ENCODE peak calls at places on chromosomes 6 and 20, in six cellular contexts. I is GM23248; C is stimulated activated CD4-positive, alpha-beta T cell treated with anti-CD3 and anti-CD28 coated beads, Interleukin-2, amount 100 ng/mL, for 48 hours; T is astrocyte of the spinal cord; B is activated naive CD4-positive, alpha-beta T cell treated with anti-CD3 and anti-CD28 coated beads for 36 hours; N is left cardiac atrium. A is an unnamed sample.
A peak's percentile ranks its signal among the peaks of the same experiment; 100 is the strongest.

GRCh38 chr20:5719861-5720401 is 30.3 kb upstream of the SHLD1 start:
- DNase-seq in I (peak; percentile 49), C (no peak), T (peak; percentile 30), B (no peak), N (no peak), A (no peak)

GRCh38 chr6:32177182-32177787 is 920 bp upstream of the RNF5 start:
- DNase-seq in I (no peak), C (no peak), T (no peak), B (peak; percentile 52), N (no peak), A (no peak)

GRCh38 chr6:86477510-86478166 is 459.7 kb upstream of the HTR1E start:
- DNase-seq in I (no peak), C (no peak), T (no peak), B (no peak), N (no peak), A (no peak)

GRCh38 chr6:29627762-29628418 is 5.1 kb downstream of the GABBR1 start:
- DNase-seq in I (peak; percentile 84), C (peak; percentile 23), T (peak; percentile 91), B (peak; percentile 49), N (peak; percentile 88), A (peak; percentile 85)

GRCh38 chr20:845226-845868 is 11.8 kb downstream of the FAM110A start:
- DNase-seq in I (no peak), C (no peak), T (no peak), B (peak; percentile 18), N (no peak), A (peak; percentile 26)

GRCh38 chr6:55023231-55023630 is 151.1 kb upstream of the HCRTR2 start:
- DNase-seq in I (no peak), C (no peak), T (no peak), B (no peak), N (no peak), A (no peak)

GRCh38 chr6:2147737-2148448 is 97.5 kb downstream of the GMDS start:
- DNase-seq in I (peak; percentile 47), C (no peak), T (peak; percentile 45), B (no peak), N (no peak), A (no peak)

GRCh38 chr6:48542191-48542590 is 431.2 kb upstream of the PTCHD4 start:
- DNase-seq in I (no peak), C (no peak), T (no peak), B (no peak), N (no peak), A (no peak)

GRCh38 chr6:131070061-131070460 is 7.0 kb upstream of the EPB41L2 start:
- DNase-seq in I (no peak), C (no peak), T (no peak), B (no peak), N (no peak), A (no peak)

GRCh38 chr6:43124481-43124880 is 46.6 kb upstream of the SRF start:
- DNase-seq in I (no peak), C (no peak), T (no peak), B (no peak), N (no peak), A (no peak)

GRCh38 chr6:84575264-84575663 is 189.1 kb downstream of the TBX18 start:
- DNase-seq in I (peak; percentile 59), C (no peak), T (peak; percentile 85), B (no peak), N (no peak), A (no peak)

A was measured in frontal cortex.